ENCODE peak calls at places on chromosomes 11 and 22, in seven cellular contexts. Z is tibial nerve, U is neural progenitor cell, N is cardiac fibroblast, X is stomach, M is IMR-90, I is fibroblast of lung. G is an unnamed sample.

GRCh38 chr22:29716814-29717213 is 3.0 kb upstream of the CABP7 start:
- DNase-seq in Z (peak), U (peak), N (peak), X (peak), M (peak), I (peak), G (peak)

GRCh38 chr22:43992331-43992821 is 31.7 kb upstream of the PARVB start:
- DNase-seq in Z (no peak), U (no peak), N (peak), X (no peak), M (peak), I (peak), G (no peak)

GRCh38 chr22:37675930-37676571 is 615 bp downstream of the LGALS1 start:
- DNase-seq in Z (no peak), U (no peak), N (peak), X (no peak), M (no peak), I (peak), G (no peak)

GRCh38 chr11:97557399-97557798 is 1167.6 kb downstream of the JRKL start:
- DNase-seq in Z (no peak), U (no peak), N (peak), X (no peak), M (no peak), I (no peak), G (no peak)

GRCh38 chr22:25774575-25775026 is 32.6 kb downstream of the MYO18B start:
- DNase-seq in Z (no peak), U (peak), N (no peak), X (no peak), M (no peak), I (no peak), G (peak)

GRCh38 chr11:76603202-76603601 is 67.3 kb downstream of the LRRC32 start:
- DNase-seq in Z (no peak), U (no peak), N (no peak), X (no peak), M (no peak), I (no peak), G (no peak)

GRCh38 chr11:78228467-78228866 is 39.7 kb downstream of the USP35 start:
- DNase-seq in Z (peak), U (peak), N (peak), X (no peak), M (peak), I (peak), G (no peak)

GRCh38 chr11:95132956-95133355 is 43.3 kb downstream of the ENDOD1 start:
- DNase-seq in Z (no peak), U (no peak), N (no peak), X (no peak), M (no peak), I (no peak), G (no peak)

GRCh38 chr11:103997082-103997481 is 39.4 kb upstream of the DDI1 start:
- DNase-seq in Z (no peak), U (no peak), N (no peak), X (no peak), M (no peak), I (no peak), G (no peak)

GRCh38 chr11:65620666-65621065 is 5.1 kb downstream of the PCNX3 start:
- DNase-seq in Z (no peak), U (no peak), N (no peak), X (no peak), M (no peak), I (no peak), G (no peak)

GRCh38 chr11:66685276-66686099 is 7.8 kb upstream of the RBM4B start:
- DNase-seq in Z (no peak), U (no peak), N (no peak), X (no peak), M (no peak), I (no peak), G (no peak)

GRCh38 chr11:3627291-3627690 is 14.5 kb downstream of the ART5 start:
- DNase-seq in Z (no peak), U (no peak), N (peak), X (no peak), M (peak), I (no peak), G (no peak)

GRCh38 chr22:24894220-24894975 is 52.1 kb downstream of the LHFPL7 start:
- DNase-seq in Z (peak), U (no peak), N (peak), X (peak), M (peak), I (peak), G (peak)

GRCh38 chr11:63906585-63906984 is 10.4 kb downstream of the RCOR2 start:
- DNase-seq in Z (no peak), U (peak), N (peak), X (peak), M (peak), I (no peak), G (no peak)

GRCh38 chr11:129333873-129334272 is 41.8 kb upstream of the BARX2 start:
- DNase-seq in Z (no peak), U (no peak), N (no peak), X (no peak), M (no peak), I (no peak), G (no peak)

GRCh38 chr11:61910473-61911123 is 6.8 kb downstream of the RAB3IL1 start:
- DNase-seq in Z (no peak), U (no peak), N (no peak), X (no peak), M (no peak), I (no peak), G (no peak)

GRCh38 chr11:17722000-17722643 is 2.8 kb downstream of the MYOD1 start:
- DNase-seq in Z (no peak), U (peak), N (peak), X (no peak), M (peak), I (peak), G (no peak)

GRCh38 chr22:46545041-46545796 is 7.8 kb upstream of the CELSR1 start:
- DNase-seq in Z (no peak), U (no peak), N (no peak), X (no peak), M (peak), I (no peak), G (no peak)

GRCh38 chr11:23976369-23976768 is 520.5 kb upstream of the LUZP2 start:
- DNase-seq in Z (no peak), U (no peak), N (peak), X (no peak), M (peak), I (no peak), G (no peak)

GRCh38 chr11:131064373-131064991 is 148.2 kb upstream of the SNX19 start:
- DNase-seq in Z (peak), U (peak), N (peak), X (peak), M (peak), I (peak), G (peak)
- TF ChIP-seq CTCF in Z (peak), U (peak), N (peak), X (peak), M (peak), I (peak), G (peak)

GRCh38 chr11:49302360-49302759 is 94.0 kb upstream of the FOLH1 start:
- DNase-seq in Z (no peak), U (no peak), N (no peak), X (no peak), M (no peak), I (no peak), G (no peak)

DNA sequence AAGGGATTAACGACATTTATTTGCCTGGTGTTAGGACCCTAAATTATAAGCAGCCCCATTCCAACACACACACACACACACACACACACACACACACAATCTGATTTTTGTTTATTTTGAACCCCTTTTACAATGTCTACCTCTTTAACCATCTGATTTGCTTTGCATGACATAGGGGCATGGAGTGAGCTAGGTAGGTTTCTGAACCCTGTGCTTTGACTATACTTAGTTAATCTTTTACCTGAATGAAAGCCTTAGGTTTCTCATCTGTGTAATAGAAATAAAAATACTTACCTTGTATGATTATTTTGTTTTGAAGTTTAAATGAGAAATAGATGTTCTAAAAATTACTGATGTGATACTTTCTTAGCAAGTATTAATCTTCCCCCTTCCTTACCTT is 94.7 kb upstream of the FOLH1 start:
- DNase-seq in Z (no peak), U (no peak), N (no peak), X (no peak), M (no peak), I (no peak), G (no peak)
- TF ChIP-seq CTCF in Z (no peak), U (no peak), N (no peak), X (no peak), M (no peak), I (no peak), G (no peak)

DNA sequence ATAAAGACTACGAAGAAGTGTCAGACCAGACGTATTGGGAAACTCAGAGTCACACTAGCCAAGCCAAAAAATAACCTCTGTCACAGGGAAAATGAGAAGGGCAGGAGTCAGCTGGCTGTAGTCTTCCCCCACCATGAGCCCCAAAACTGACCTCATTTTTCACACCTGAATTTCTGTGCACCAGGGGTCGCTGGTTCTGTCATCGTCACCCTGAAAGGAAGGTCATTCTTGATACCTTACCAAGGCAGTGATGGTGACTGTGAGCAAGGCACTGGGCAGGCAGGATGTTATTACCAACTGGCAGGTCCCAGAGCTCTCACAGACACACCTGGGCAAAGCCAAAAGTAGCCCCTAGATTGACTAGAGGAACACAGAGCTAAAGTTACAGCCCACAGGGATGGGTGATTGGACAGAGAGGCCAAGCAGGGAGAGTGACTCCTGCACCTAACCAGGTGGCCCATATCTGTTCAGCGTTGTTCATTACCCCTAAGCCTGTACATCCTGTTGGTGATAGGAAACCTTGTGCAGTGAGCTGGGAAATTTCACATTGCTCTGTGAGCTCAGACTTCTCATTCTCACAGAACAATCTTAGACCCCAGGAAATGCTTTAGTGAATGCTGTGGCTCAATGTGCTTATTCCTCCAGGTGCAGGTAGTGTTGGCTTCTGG is 32.3 kb upstream of the OR56A1 start:
- DNase-seq in Z (no peak), U (no peak), N (no peak), X (no peak), M (no peak), I (no peak), G (no peak)
- TF ChIP-seq CTCF in Z (no peak), U (peak), N (no peak), X (no peak), M (no peak), I (no peak), G (no peak)

GRCh38 chr22:50102946-50103345 is 13.1 kb downstream of the MOV10L1 start:
- DNase-seq in Z (no peak), U (no peak), N (no peak), X (no peak), M (no peak), I (no peak), G (no peak)
- TF ChIP-seq CTCF in Z (no peak), U (no peak), N (no peak), X (no peak), M (no peak), I (no peak), G (no peak)

DNA sequence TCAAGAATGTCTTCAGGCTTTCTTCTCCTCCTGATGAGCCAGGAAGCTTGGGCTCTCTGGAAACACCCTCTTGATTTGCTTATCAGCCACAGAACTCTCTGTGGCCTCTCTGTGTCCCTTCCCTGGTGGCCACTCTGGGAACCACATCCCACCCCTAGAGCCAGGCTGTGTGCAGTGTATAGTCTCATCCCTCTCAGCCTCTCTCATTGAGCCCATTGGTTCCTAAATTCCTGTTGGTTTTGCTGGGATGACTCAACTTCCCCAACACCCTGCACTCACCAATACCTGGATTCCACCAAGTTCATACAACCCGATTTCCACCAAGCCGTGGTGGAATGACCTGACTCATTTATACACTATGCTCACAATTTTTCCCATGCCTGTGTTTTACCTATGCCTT is 5.2 kb downstream of the IRAG1 start:
- DNase-seq in Z (no peak), U (no peak), N (peak), X (no peak), M (peak), I (no peak), G (no peak)
- TF ChIP-seq CTCF in Z (no peak), U (peak), N (peak), X (no peak), M (peak), I (peak), G (peak)

GRCh38 chr22:23533328-23533762 is 46.7 kb downstream of the IGLL1 start:
- DNase-seq in Z (no peak), U (peak), N (no peak), X (no peak), M (peak), I (no peak), G (peak)
- TF ChIP-seq CTCF in Z (no peak), U (peak), N (peak), X (no peak), M (peak), I (no peak), G (peak)

GRCh38 chr11:7595016-7595869 is 78.1 kb downstream of the CYB5R2 start:
- DNase-seq in Z (no peak), U (peak), N (no peak), X (no peak), M (no peak), I (peak), G (no peak)

GRCh38 chr11:7591992-7592391 is 78.2 kb downstream of the PPFIBP2 start:
- DNase-seq in Z (no peak), U (no peak), N (no peak), X (no peak), M (no peak), I (no peak), G (no peak)

GRCh38 chr11:7592706-7593105 is 78.9 kb downstream of the PPFIBP2 start:
- DNase-seq in Z (peak), U (no peak), N (peak), X (peak), M (peak), I (peak), G (no peak)

GRCh38 chr11:7591107-7591894 is 77.5 kb downstream of the PPFIBP2 start:
- DNase-seq in Z (no peak), U (no peak), N (no peak), X (no peak), M (no peak), I (no peak), G (no peak)

GRCh38 chr11:7593476-7593875 is 79.7 kb downstream of the PPFIBP2 start:
- DNase-seq in Z (no peak), U (no peak), N (no peak), X (no peak), M (no peak), I (no peak), G (no peak)
- TF ChIP-seq CTCF in Z (no peak), U (no peak), N (no peak), X (no peak), M (no peak), I (no peak), G (no peak)

DNA sequence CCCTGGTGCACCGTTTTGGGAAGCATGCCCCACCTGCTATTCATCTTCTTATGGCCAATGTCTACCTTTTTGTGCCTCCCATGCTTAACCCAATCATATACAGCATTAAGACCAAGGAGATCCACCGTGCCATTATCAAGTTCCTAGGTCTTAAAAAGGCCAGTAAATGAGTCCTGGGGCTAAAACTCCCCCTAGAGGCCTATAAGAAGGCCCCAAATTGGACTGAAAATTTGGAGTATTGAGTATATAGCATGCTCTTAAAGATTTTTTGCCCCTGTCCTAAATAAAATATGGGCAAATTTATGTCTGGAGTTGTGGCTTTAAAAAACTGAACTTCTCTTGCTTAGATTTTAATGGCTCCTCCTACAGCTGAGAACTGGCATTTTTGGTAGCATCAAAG is 6.6 kb downstream of the OR51M1 start:
- DNase-seq in Z (no peak), U (no peak), N (no peak), X (no peak), M (no peak), I (no peak), G (no peak)
- TF ChIP-seq CTCF in Z (no peak), U (peak), N (no peak), X (no peak), M (no peak), I (peak), G (no peak)